ENCODE peak calls at places on chromosomes 5 and 9, in four cellular contexts. One of them, this sample, is unnamed.

GRCh38 chr9:78567693-78568092 is 270.8 kb downstream of the PSAT1 start:
- DNase-seq in coronary artery: no peak
- DNase-seq in body of pancreas: no peak
- DNase-seq in PC-3: no peak
- DNase-seq in this sample: no peak

GRCh38 chr9:2655411-2655901 is 33.9 kb downstream of the VLDLR start:
- DNase-seq in body of pancreas: no peak
- DNase-seq in coronary artery: no peak
- DNase-seq in PC-3: peak; percentile 84
- DNase-seq in this sample: no peak

GRCh38 chr9:75488082-75488713 is 399.9 kb downstream of the OSTF1 start:
- DNase-seq in PC-3: no peak
- DNase-seq in coronary artery: no peak
- DNase-seq in body of pancreas: no peak
- DNase-seq in this sample: peak; percentile 53

GRCh38 chr5:6080436-6080835 is 297.9 kb downstream of the MED10 start:
- DNase-seq in body of pancreas: no peak
- DNase-seq in PC-3: no peak
- DNase-seq in coronary artery: no peak
- DNase-seq in this sample: no peak

GRCh38 chr5:76693141-76693540 is 22.8 kb upstream of the F2R start:
- DNase-seq in PC-3: no peak
- DNase-seq in coronary artery: no peak
- DNase-seq in body of pancreas: no peak
- DNase-seq in this sample: no peak

GRCh38 chr9:99557816-99558215 is 263.9 kb upstream of the NR4A3 start:
- DNase-seq in PC-3: no peak
- DNase-seq in body of pancreas: no peak
- DNase-seq in coronary artery: no peak
- DNase-seq in this sample: no peak

GRCh38 chr5:148457183-148457620 is 73.4 kb downstream of the FBXO38 start:
- DNase-seq in body of pancreas: no peak
- DNase-seq in coronary artery: no peak
- DNase-seq in PC-3: peak; percentile 51
- DNase-seq in this sample: no peak

GRCh38 chr9:120925535-120926396 is 830 bp downstream of the TRAF1 start:
- DNase-seq in PC-3: peak; percentile 23
- DNase-seq in body of pancreas: no peak
- DNase-seq in coronary artery: peak; percentile 85
- DNase-seq in this sample: peak; percentile 39

GRCh38 chr5:130605200-130605599 is 559.9 kb downstream of the HINT1 start:
- DNase-seq in body of pancreas: no peak
- DNase-seq in PC-3: peak; percentile 57
- DNase-seq in coronary artery: no peak
- DNase-seq in this sample: no peak

GRCh38 chr5:177295929-177296328 is 7.6 kb downstream of the RAB24 start:
- DNase-seq in PC-3: no peak
- DNase-seq in body of pancreas: no peak
- DNase-seq in coronary artery: no peak
- DNase-seq in this sample: no peak

GRCh38 chr5:173148354-173148753 is 4.0 kb downstream of the BNIP1 start:
- DNase-seq in PC-3: no peak
- DNase-seq in body of pancreas: no peak
- DNase-seq in coronary artery: no peak
- DNase-seq in this sample: no peak

GRCh38 chr9:4333231-4333740 is 33.4 kb upstream of the GLIS3 start:
- DNase-seq in coronary artery: no peak
- DNase-seq in body of pancreas: no peak
- DNase-seq in PC-3: no peak
- DNase-seq in this sample: no peak

GRCh38 chr9:10366171-10366779 is 246.5 kb downstream of the PTPRD start:
- DNase-seq in PC-3: peak; percentile 66
- DNase-seq in body of pancreas: no peak
- DNase-seq in coronary artery: no peak
- DNase-seq in this sample: no peak

GRCh38 chr5:73103885-73104284 is 16.5 kb upstream of the TMEM171 start:
- DNase-seq in PC-3: no peak
- DNase-seq in body of pancreas: no peak
- DNase-seq in coronary artery: no peak
- DNase-seq in this sample: no peak

GRCh38 chr9:76027426-76027825 is 137.0 kb downstream of the PCSK5 start:
- DNase-seq in coronary artery: no peak
- DNase-seq in body of pancreas: no peak
- DNase-seq in PC-3: no peak
- DNase-seq in this sample: no peak

GRCh38 chr9:136975624-136976023 is 1.7 kb upstream of the PTGDS start:
- DNase-seq in PC-3: no peak
- DNase-seq in body of pancreas: no peak
- DNase-seq in coronary artery: no peak
- DNase-seq in this sample: peak; percentile 35

GRCh38 chr9:109977521-109977920 is 197.5 kb downstream of the PALM2AKAP2 start:
- DNase-seq in PC-3: no peak
- DNase-seq in body of pancreas: no peak
- DNase-seq in coronary artery: no peak
- DNase-seq in this sample: no peak

GRCh38 chr5:146338774-146339714 is at the start of gene POU4F3:
- DNase-seq in coronary artery: no peak
- DNase-seq in body of pancreas: no peak
- DNase-seq in PC-3: no peak
- DNase-seq in this sample: no peak

GRCh38 chr5:60535198-60535597 is 164.8 kb downstream of the DEPDC1B start:
- DNase-seq in body of pancreas: no peak
- DNase-seq in coronary artery: no peak
- DNase-seq in PC-3: no peak
- DNase-seq in this sample: no peak

GRCh38 chr9:34654317-34655083 is 2.5 kb downstream of the IL11RA start:
- DNase-seq in coronary artery: peak; percentile 86
- DNase-seq in body of pancreas: peak; percentile 84
- DNase-seq in PC-3: no peak
- DNase-seq in this sample: no peak

GRCh38 chr5:1474875-1475543 is 29.8 kb upstream of the SLC6A3 start:
- DNase-seq in PC-3: no peak
- DNase-seq in coronary artery: no peak
- DNase-seq in body of pancreas: peak; percentile 8
- DNase-seq in this sample: no peak

GRCh38 chr9:129483467-129484324 is 137.2 kb downstream of the C9orf50 start:
- DNase-seq in PC-3: peak; percentile 72
- DNase-seq in body of pancreas: peak; percentile 91
- DNase-seq in coronary artery: peak; percentile 97
- DNase-seq in this sample: peak; percentile 78

GRCh38 chr5:119285070-119285916 is 70.5 kb upstream of the TNFAIP8 start:
- DNase-seq in body of pancreas: no peak
- DNase-seq in PC-3: no peak
- DNase-seq in coronary artery: no peak
- DNase-seq in this sample: no peak

GRCh38 chr5:73748510-73749410 is 122.8 kb downstream of the ARHGEF28 start:
- DNase-seq in PC-3: no peak
- DNase-seq in body of pancreas: no peak
- DNase-seq in coronary artery: peak; percentile 75
- DNase-seq in this sample: no peak

GRCh38 chr9:72185561-72185960 is 36.3 kb downstream of the GDA start:
- DNase-seq in body of pancreas: no peak
- DNase-seq in PC-3: peak; percentile 13
- DNase-seq in coronary artery: no peak
- DNase-seq in this sample: no peak

GRCh38 chr5:14109041-14109747 is 33.9 kb upstream of the TRIO start:
- DNase-seq in PC-3: peak; percentile 92
- DNase-seq in body of pancreas: no peak
- DNase-seq in coronary artery: no peak
- DNase-seq in this sample: no peak

GRCh38 chr9:134057311-134057665 is 10.5 kb downstream of the BRD3 start:
- DNase-seq in coronary artery: no peak
- DNase-seq in body of pancreas: no peak
- DNase-seq in PC-3: no peak
- DNase-seq in this sample: no peak

GRCh38 chr9:91185193-91185886 is 176.4 kb downstream of the AUH start:
- DNase-seq in body of pancreas: no peak
- DNase-seq in PC-3: no peak
- DNase-seq in coronary artery: peak; percentile 41
- DNase-seq in this sample: no peak

GRCh38 chr9:89387970-89388867 is 69.9 kb downstream of the SECISBP2 start:
- DNase-seq in coronary artery: no peak
- DNase-seq in PC-3: no peak
- DNase-seq in body of pancreas: peak; percentile 35
- DNase-seq in this sample: peak; percentile 61

GRCh38 chr9:69496803-69497450 is 171.9 kb downstream of the ENTREP1 start:
- DNase-seq in body of pancreas: no peak
- DNase-seq in PC-3: no peak
- DNase-seq in coronary artery: no peak
- DNase-seq in this sample: no peak

GRCh38 chr5:75659791-75660453 is 48.7 kb downstream of the ANKDD1B start:
- DNase-seq in coronary artery: no peak
- DNase-seq in PC-3: no peak
- DNase-seq in body of pancreas: no peak
- DNase-seq in this sample: no peak

GRCh38 chr5:173839117-173839713 is 48.9 kb upstream of the CPEB4 start:
- DNase-seq in PC-3: no peak
- DNase-seq in body of pancreas: peak; percentile 19
- DNase-seq in coronary artery: no peak
- DNase-seq in this sample: no peak

GRCh38 chr5:62579761-62580160 is 1.1 kb downstream of the LRRC70 start:
- DNase-seq in PC-3: no peak
- DNase-seq in coronary artery: no peak
- DNase-seq in body of pancreas: no peak
- DNase-seq in this sample: no peak

GRCh38 chr5:62577488-62577887 is 1.1 kb upstream of the LRRC70 start:
- DNase-seq in PC-3: no peak
- DNase-seq in coronary artery: no peak
- DNase-seq in body of pancreas: no peak
- DNase-seq in this sample: no peak

GRCh38 chr5:62575556-62575955 is 3.1 kb upstream of the LRRC70 start:
- DNase-seq in coronary artery: no peak
- DNase-seq in PC-3: no peak
- DNase-seq in body of pancreas: no peak
- DNase-seq in this sample: no peak

GRCh38 chr5:62576570-62577172 is 1.9 kb upstream of the LRRC70 start:
- DNase-seq in body of pancreas: no peak
- DNase-seq in coronary artery: no peak
- DNase-seq in PC-3: no peak
- DNase-seq in this sample: no peak

GRCh38 chr5:62578540-62578939 is at the start of gene LRRC70:
- DNase-seq in body of pancreas: no peak
- DNase-seq in PC-3: no peak
- DNase-seq in coronary artery: no peak
- DNase-seq in this sample: no peak
- H3K4me3 ChIP-seq in body of pancreas: no peak within 1 kb of the TSS
- H3K4me3 ChIP-seq in PC-3: no peak within 1 kb of the TSS
- H3K4me3 ChIP-seq in coronary artery: peak within 1 kb of the TSS; percentile 1
- H3K4me3 ChIP-seq in this sample: no peak within 1 kb of the TSS

DNA sequence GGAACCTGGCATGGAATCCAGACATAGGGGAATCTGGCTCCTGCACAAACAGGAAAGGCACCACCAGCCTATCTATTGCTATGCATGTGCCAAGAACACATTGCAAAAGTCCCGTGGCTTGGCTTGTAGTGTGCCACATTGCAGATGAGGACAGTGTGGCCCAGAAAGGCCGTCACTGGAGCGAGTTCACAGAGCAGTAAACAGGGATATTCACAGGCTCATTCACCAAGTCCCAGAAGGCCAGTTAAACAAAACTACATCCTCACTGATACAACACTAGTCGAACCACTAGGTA is 39.6 kb upstream of the TRIM32 start:
- DNase-seq in coronary artery: no peak
- DNase-seq in PC-3: no peak
- DNase-seq in body of pancreas: peak; percentile 24
- DNase-seq in this sample: no peak
- TF ChIP-seq CTCF in coronary artery: no peak
- TF ChIP-seq CTCF in PC-3: no peak
- TF ChIP-seq CTCF in body of pancreas: no peak
- TF ChIP-seq CTCF in this sample: no peak

GRCh38 chr5:107365355-107366109 is 305.2 kb downstream of the EFNA5 start:
- DNase-seq in coronary artery: no peak
- DNase-seq in PC-3: peak; percentile 3
- DNase-seq in body of pancreas: no peak
- DNase-seq in this sample: no peak
- H3K27ac ChIP-seq in coronary artery: no peak overlapping the region
- H3K27ac ChIP-seq in PC-3: no peak overlapping the region
- H3K27ac ChIP-seq in body of pancreas: no peak overlapping the region
- H3K27ac ChIP-seq in this sample: no peak overlapping the region

GRCh38 chr5:95975703-95976102 is 14.1 kb upstream of the ELL2 start:
- DNase-seq in body of pancreas: no peak
- DNase-seq in PC-3: no peak
- DNase-seq in coronary artery: no peak
- DNase-seq in this sample: no peak
- H3K4me3 ChIP-seq in body of pancreas: no peak overlapping the region
- H3K4me3 ChIP-seq in PC-3: no peak overlapping the region
- H3K4me3 ChIP-seq in coronary artery: no peak overlapping the region
- H3K4me3 ChIP-seq in this sample: no peak overlapping the region

GRCh38 chr9:92435263-92435662 is 11.0 kb upstream of the OMD start:
- DNase-seq in body of pancreas: no peak
- DNase-seq in coronary artery: no peak
- DNase-seq in PC-3: no peak
- DNase-seq in this sample: no peak

GRCh38 chr9:92440751-92441046 is 16.4 kb upstream of the OMD start:
- DNase-seq in PC-3: no peak
- DNase-seq in body of pancreas: no peak
- DNase-seq in coronary artery: no peak
- DNase-seq in this sample: no peak

GRCh38 chr9:92444841-92445240 is 20.6 kb upstream of the OMD start:
- DNase-seq in PC-3: no peak
- DNase-seq in coronary artery: no peak
- DNase-seq in body of pancreas: no peak
- DNase-seq in this sample: no peak

GRCh38 chr9:92439921-92440750 is 15.9 kb upstream of the OMD start:
- DNase-seq in body of pancreas: no peak
- DNase-seq in PC-3: peak; percentile 74
- DNase-seq in coronary artery: no peak
- DNase-seq in this sample: no peak

GRCh38 chr9:92438900-92439526 is 14.7 kb upstream of the OMD start:
- DNase-seq in coronary artery: no peak
- DNase-seq in body of pancreas: no peak
- DNase-seq in PC-3: peak; percentile 24
- DNase-seq in this sample: no peak
- TF ChIP-seq CTCF in coronary artery: peak; percentile 39
- TF ChIP-seq CTCF in body of pancreas: no peak
- TF ChIP-seq CTCF in PC-3: peak; percentile 16
- TF ChIP-seq CTCF in this sample: peak; percentile 39

This sample was measured in Peyer's patch.